ENCODE peak calls at places on chromosomes 5 and 9, in nine cellular contexts. One of them, this sample, is unnamed.

GRCh38 chr9:5509573-5509972 is 758 bp upstream of the PDCD1LG2 start:
- DNase-seq in PC-3: peak
- DNase-seq in right cardiac atrium: no peak
- DNase-seq in skeletal muscle cell: peak
- DNase-seq in mesenteric fat pad: no peak
- DNase-seq in G401: no peak
- DNase-seq in cerebellar cortex: no peak
- DNase-seq in effector CD4-positive, alpha-beta T cell: no peak
- DNase-seq in HepG2: no peak
- DNase-seq in this sample: peak

GRCh38 chr5:35319231-35320002 is 89.1 kb upstream of the PRLR start:
- DNase-seq in PC-3: peak
- DNase-seq in right cardiac atrium: peak
- DNase-seq in skeletal muscle cell: peak
- DNase-seq in mesenteric fat pad: no peak
- DNase-seq in G401: no peak
- DNase-seq in cerebellar cortex: no peak
- DNase-seq in effector CD4-positive, alpha-beta T cell: no peak
- DNase-seq in HepG2: no peak
- DNase-seq in this sample: no peak

GRCh38 chr9:107046692-107047091 is 183.7 kb downstream of the ZNF462 start:
- DNase-seq in PC-3: no peak
- DNase-seq in right cardiac atrium: no peak
- DNase-seq in skeletal muscle cell: no peak
- DNase-seq in mesenteric fat pad: no peak
- DNase-seq in G401: no peak
- DNase-seq in cerebellar cortex: no peak
- DNase-seq in effector CD4-positive, alpha-beta T cell: no peak
- DNase-seq in HepG2: no peak
- DNase-seq in this sample: no peak

GRCh38 chr9:4375424-4376195 is 75.7 kb upstream of the GLIS3 start:
- DNase-seq in PC-3: peak
- DNase-seq in right cardiac atrium: no peak
- DNase-seq in skeletal muscle cell: peak
- DNase-seq in mesenteric fat pad: no peak
- DNase-seq in G401: peak
- DNase-seq in cerebellar cortex: peak
- DNase-seq in effector CD4-positive, alpha-beta T cell: no peak
- DNase-seq in HepG2: no peak
- DNase-seq in this sample: peak

GRCh38 chr5:107808671-107809137 is 138.0 kb upstream of the EFNA5 start:
- DNase-seq in PC-3: no peak
- DNase-seq in right cardiac atrium: no peak
- DNase-seq in skeletal muscle cell: no peak
- DNase-seq in mesenteric fat pad: no peak
- DNase-seq in G401: no peak
- DNase-seq in cerebellar cortex: no peak
- DNase-seq in effector CD4-positive, alpha-beta T cell: no peak
- DNase-seq in HepG2: peak
- DNase-seq in this sample: no peak

GRCh38 chr5:77397686-77398300 is 94.3 kb downstream of the WDR41 start:
- DNase-seq in PC-3: no peak
- DNase-seq in right cardiac atrium: no peak
- DNase-seq in skeletal muscle cell: no peak
- DNase-seq in mesenteric fat pad: no peak
- DNase-seq in G401: no peak
- DNase-seq in cerebellar cortex: no peak
- DNase-seq in effector CD4-positive, alpha-beta T cell: no peak
- DNase-seq in HepG2: peak
- DNase-seq in this sample: no peak

GRCh38 chr5:31995011-31995410 is 179.1 kb downstream of the GOLPH3 start:
- DNase-seq in PC-3: no peak
- DNase-seq in right cardiac atrium: no peak
- DNase-seq in skeletal muscle cell: no peak
- DNase-seq in mesenteric fat pad: no peak
- DNase-seq in G401: no peak
- DNase-seq in cerebellar cortex: no peak
- DNase-seq in effector CD4-positive, alpha-beta T cell: no peak
- DNase-seq in HepG2: no peak
- DNase-seq in this sample: no peak

GRCh38 chr5:59173568-59173967 is 590.7 kb downstream of the RAB3C start:
- DNase-seq in PC-3: no peak
- DNase-seq in right cardiac atrium: no peak
- DNase-seq in skeletal muscle cell: peak
- DNase-seq in mesenteric fat pad: no peak
- DNase-seq in G401: no peak
- DNase-seq in cerebellar cortex: peak
- DNase-seq in effector CD4-positive, alpha-beta T cell: no peak
- DNase-seq in HepG2: no peak
- DNase-seq in this sample: no peak

GRCh38 chr5:102590467-102590866 is 91.7 kb upstream of the SLCO6A1 start:
- DNase-seq in PC-3: no peak
- DNase-seq in right cardiac atrium: no peak
- DNase-seq in skeletal muscle cell: no peak
- DNase-seq in mesenteric fat pad: no peak
- DNase-seq in G401: no peak
- DNase-seq in cerebellar cortex: no peak
- DNase-seq in effector CD4-positive, alpha-beta T cell: no peak
- DNase-seq in HepG2: no peak
- DNase-seq in this sample: no peak

GRCh38 chr5:180210961-180211760 is 2.1 kb upstream of the RASGEF1C start:
- DNase-seq in PC-3: no peak
- DNase-seq in right cardiac atrium: no peak
- DNase-seq in skeletal muscle cell: no peak
- DNase-seq in mesenteric fat pad: no peak
- DNase-seq in G401: no peak
- DNase-seq in cerebellar cortex: no peak
- DNase-seq in effector CD4-positive, alpha-beta T cell: no peak
- DNase-seq in HepG2: no peak
- DNase-seq in this sample: no peak

GRCh38 chr9:79630521-79631403 is 59.0 kb downstream of the TLE4 start:
- DNase-seq in PC-3: no peak
- DNase-seq in right cardiac atrium: no peak
- DNase-seq in skeletal muscle cell: no peak
- DNase-seq in mesenteric fat pad: no peak
- DNase-seq in G401: no peak
- DNase-seq in cerebellar cortex: no peak
- DNase-seq in effector CD4-positive, alpha-beta T cell: no peak
- DNase-seq in HepG2: no peak
- DNase-seq in this sample: no peak